ENCODE peak calls at places on chromosomes 16 and 17, in four cellular contexts. U is head of caudate nucleus; Y is NCI-H1092 treated with DMSO at 0.1 percent for 48 hours; D is activated CD8-positive, alpha-beta T cell treated with anti-CD3 and anti-CD28 coated beads, Interleukin-2, amount 10 ng/mL, durations not matched to agents 7 days and 5 days. G is an unnamed sample.
A peak's percentile ranks its signal among the peaks of the same experiment; 100 is the strongest.

GRCh38 chr17:48011405-48012150 is 26.0 kb downstream of the COPZ2 start:
- DNase-seq in U (no peak), Y (peak; percentile 69), D (peak; percentile 74), G (no peak)

GRCh38 chr17:32281011-32281451 is 15.4 kb downstream of the RHBDL3 start:
- DNase-seq in U (no peak), Y (peak; percentile 97), D (no peak), G (no peak)

GRCh38 chr16:81315271-81316175 is 761 bp downstream of the GAN start:
- DNase-seq in U (peak; percentile 66), Y (peak; percentile 7), D (peak; percentile 51), G (peak; percentile 59)

GRCh38 chr16:11160676-11161115 is 95.3 kb downstream of the SOCS1 start:
- DNase-seq in U (no peak), Y (no peak), D (peak; percentile 40), G (no peak)

GRCh38 chr16:69166221-69166833 is 20.6 kb upstream of the SNTB2 start:
- DNase-seq in U (peak; percentile 54), Y (no peak), D (peak; percentile 67), G (no peak)

GRCh38 chr17:8326591-8327583 is 12.8 kb upstream of the ODF4 start:
- DNase-seq in U (peak; percentile 29), Y (peak; percentile 8), D (peak; percentile 44), G (peak; percentile 62)

GRCh38 chr17:30816165-30816564 is 8.3 kb downstream of the CRLF3 start:
- DNase-seq in U (no peak), Y (no peak), D (no peak), G (no peak)

GRCh38 chr16:65421596-65421995 is 299.7 kb upstream of the CDH11 start:
- DNase-seq in U (no peak), Y (no peak), D (no peak), G (no peak)

GRCh38 chr17:60049936-60050335 is 28.8 kb downstream of the HEATR6 start:
- DNase-seq in U (no peak), Y (no peak), D (no peak), G (no peak)

GRCh38 chr17:15782809-15783208 is 50.7 kb downstream of the TBC1D26 start:
- DNase-seq in U (peak; percentile 35), Y (no peak), D (peak; percentile 26), G (no peak)

GRCh38 chr16:15950167-15950854 is 895 bp downstream of the ABCC1 start:
- DNase-seq in U (no peak), Y (peak; percentile 5), D (peak; percentile 39), G (no peak)

GRCh38 chr17:57512258-57512657 is 232.8 kb downstream of the CCDC182 start:
- DNase-seq in U (no peak), Y (no peak), D (no peak), G (no peak)

GRCh38 chr17:17857496-17857895 is 20.7 kb upstream of the SREBF1 start:
- DNase-seq in U (no peak), Y (no peak), D (no peak), G (no peak)

GRCh38 chr16:69513180-69513966 is 52.4 kb upstream of the NFAT5 start:
- DNase-seq in U (no peak), Y (no peak), D (no peak), G (no peak)

GRCh38 chr17:28968269-28968913 is 17.1 kb upstream of the PHF12 start:
- DNase-seq in U (no peak), Y (no peak), D (no peak), G (no peak)

GRCh38 chr17:82056729-82057621 is 5.3 kb downstream of the GPS1 start:
- DNase-seq in U (no peak), Y (no peak), D (no peak), G (no peak)

GRCh38 chr17:82649501-82650261 is 1.4 kb upstream of the WDR45B start:
- DNase-seq in U (no peak), Y (no peak), D (no peak), G (no peak)

GRCh38 chr17:50111687-50112655 is 16.8 kb downstream of the PDK2 start:
- DNase-seq in U (peak; percentile 53), Y (no peak), D (no peak), G (peak; percentile 82)

GRCh38 chr17:57634713-57635465 is 110.2 kb downstream of the CCDC182 start:
- DNase-seq in U (no peak), Y (no peak), D (no peak), G (no peak)